ENCODE peak calls at places on chromosome X, in seven cellular contexts. V is PC-3, L is MM.1S, E is hepatocyte, R is OCI-LY7, H is GM23248, I is HCT116. D is an unnamed sample. For H3K4me1, the result is how much of the 10 kb centered on the place peaks cover.

GRCh38 chrX:17588303-17588702 is 149.0 kb upstream of the SCML1 start:
- DNase-seq in V (peak), L (no peak), E (no peak), R (no peak), H (no peak), I (no peak), D (no peak)

GRCh38 chrX:13076176-13076956 is 31.9 kb upstream of the FAM9C start:
- DNase-seq in V (peak), L (no peak), E (no peak), R (no peak), H (peak), I (no peak), D (no peak)

GRCh38 chrX:123340691-123341090 is 156.6 kb downstream of the GRIA3 start:
- DNase-seq in V (no peak), L (no peak), E (peak), R (no peak), H (peak), I (no peak), D (peak)

GRCh38 chrX:66498672-66499296 is 140.1 kb downstream of the EDA2R start:
- DNase-seq in V (no peak), L (no peak), E (peak), R (no peak), H (no peak), I (no peak), D (no peak)

GRCh38 chrX:132564026-132564425 is 75.2 kb upstream of the MBNL3 start:
- DNase-seq in V (no peak), L (no peak), E (no peak), R (no peak), H (peak), I (no peak), D (no peak)

GRCh38 chrX:1492421-1493012 is 39.8 kb upstream of the ASMTL start:
- DNase-seq in V (no peak), L (no peak), E (no peak), R (peak), H (no peak), I (no peak), D (no peak)

GRCh38 chrX:7261672-7262332 is 113.8 kb upstream of the PUDP start:
- DNase-seq in V (no peak), L (peak), E (no peak), R (peak), H (no peak), I (no peak), D (no peak)

GRCh38 chrX:107701493-107702121 is 73.3 kb downstream of the PRPS1 start:
- DNase-seq in V (no peak), L (no peak), E (no peak), R (peak), H (no peak), I (no peak), D (no peak)

GRCh38 chrX:18406531-18407266 is 18.7 kb upstream of the CDKL5 start:
- DNase-seq in V (peak), L (no peak), E (no peak), R (no peak), H (peak), I (no peak), D (no peak)

GRCh38 chrX:132488092-132488749 is 617 bp downstream of the MBNL3 start:
- DNase-seq in V (peak), L (peak), E (no peak), R (peak), H (peak), I (no peak), D (no peak)

GRCh38 chrX:1914606-1915365 is 299.9 kb downstream of the ASMT start:
- DNase-seq in V (no peak), L (no peak), E (no peak), R (no peak), H (no peak), I (no peak), D (no peak)

GRCh38 chrX:68462653-68463052 is 29.4 kb upstream of the OPHN1 start:
- DNase-seq in V (peak), L (peak), E (peak), R (peak), H (peak), I (peak), D (peak)

GRCh38 chrX:135327299-135327698 is 18.0 kb downstream of the ETDC start:
- DNase-seq in V (peak), L (no peak), E (no peak), R (no peak), H (peak), I (no peak), D (no peak)

GRCh38 chrX:71111141-71111843 is at the start of gene IL2RG:
- DNase-seq in V (peak), L (peak), E (peak), R (peak), H (no peak), I (no peak), D (no peak)

GRCh38 chrX:111881715-111882114 is 5.7 kb downstream of the TRPC5OS start:
- DNase-seq in V (no peak), L (no peak), E (no peak), R (no peak), H (no peak), I (no peak), D (no peak)

GRCh38 chrX:131763674-131764073 is 219.8 kb downstream of the OR13H1 start:
- DNase-seq in V (peak), L (peak), E (no peak), R (peak), H (peak), I (no peak), D (no peak)

GRCh38 chrX:14817559-14817958 is 55.3 kb downstream of the FANCB start:
- DNase-seq in V (no peak), L (no peak), E (no peak), R (no peak), H (no peak), I (no peak), D (no peak)

GRCh38 chrX:16786791-16787735 is 797 bp downstream of the TXLNG start:
- DNase-seq in V (peak), L (peak), E (peak), R (peak), H (peak), I (no peak), D (peak)

GRCh38 chrX:149682956-149683947 is 28.6 kb upstream of the MAGEA11 start:
- DNase-seq in V (peak), L (no peak), E (no peak), R (no peak), H (no peak), I (no peak), D (peak)

GRCh38 chrX:30307466-30307865 is 1.7 kb downstream of the NR0B1 start:
- DNase-seq in V (no peak), L (no peak), E (no peak), R (no peak), H (no peak), I (no peak), D (no peak)

GRCh38 chrX:30310429-30311206 is 1.4 kb upstream of the NR0B1 start:
- DNase-seq in V (no peak), L (no peak), E (no peak), R (no peak), H (no peak), I (no peak), D (no peak)

GRCh38 chrX:30308263-30309138 is 689 bp downstream of the NR0B1 start:
- DNase-seq in V (no peak), L (no peak), E (peak), R (no peak), H (peak), I (no peak), D (peak)

GRCh38 chrX:30312858-30313257 is 3.7 kb upstream of the NR0B1 start:
- DNase-seq in V (peak), L (no peak), E (no peak), R (no peak), H (no peak), I (no peak), D (no peak)

GRCh38 chrX:30309139-30309571 is at the start of gene NR0B1:
- DNase-seq in V (no peak), L (no peak), E (peak), R (no peak), H (peak), I (no peak), D (peak)
- TF ChIP-seq EZH2phosphoT487 in V (no peak), L (no peak), E (no peak), R (no peak), H (no peak), I (no peak), D (peak)

DNA sequence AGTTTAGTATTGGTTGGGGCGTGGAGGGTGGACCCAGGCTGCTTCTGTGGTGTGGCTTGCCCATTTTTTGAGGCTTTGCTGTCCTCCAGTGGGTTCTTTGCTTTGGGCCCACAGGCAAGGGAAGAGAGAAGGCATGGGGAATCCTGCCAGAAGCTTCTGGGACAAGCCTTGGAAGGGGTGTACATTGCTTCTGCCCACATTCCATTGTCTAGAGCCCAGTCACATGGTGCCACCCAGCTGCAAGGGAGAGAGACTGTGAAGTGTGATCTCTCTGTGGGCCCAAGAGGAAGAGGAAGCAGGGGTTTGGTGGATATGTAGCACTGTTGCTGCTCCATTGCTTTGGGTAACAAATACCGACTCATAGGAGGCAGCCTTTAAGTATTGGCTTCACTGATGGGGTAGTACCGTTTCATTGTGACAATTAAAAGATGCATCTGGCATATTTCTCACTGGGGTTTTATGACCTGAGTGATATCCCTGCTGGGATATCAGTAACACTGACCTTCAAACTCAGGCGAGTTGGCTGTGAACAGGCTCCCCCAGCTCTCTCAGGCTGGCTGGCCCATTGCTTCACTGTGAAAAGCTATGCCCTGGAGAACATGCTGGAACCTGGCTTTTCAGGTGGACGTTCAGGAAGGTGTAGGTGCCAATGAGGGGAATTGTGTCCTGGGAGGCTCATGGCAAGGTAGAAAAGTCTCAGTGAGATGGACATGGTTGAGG is 85.9 kb downstream of the CLDN34 start:
- DNase-seq in V (no peak), L (no peak), E (no peak), R (no peak), H (peak), I (no peak), D (no peak)
- H3K4me1 ChIP-seq in V (under half), L (under half), E (under half), R (under half), H (under half), I (under half), D (under half)

GRCh38 chrX:38154340-38154739 is 66.3 kb downstream of the SRPX start:
- DNase-seq in V (no peak), L (no peak), E (no peak), R (no peak), H (no peak), I (no peak), D (no peak)

GRCh38 chrX:38149016-38149415 is 71.7 kb downstream of the SRPX start:
- DNase-seq in V (no peak), L (no peak), E (no peak), R (no peak), H (no peak), I (no peak), D (no peak)

GRCh38 chrX:38154818-38155217 is 65.9 kb downstream of the SRPX start:
- DNase-seq in V (no peak), L (no peak), E (no peak), R (no peak), H (peak), I (no peak), D (no peak)

GRCh38 chrX:38150993-38151392 is 69.7 kb downstream of the SRPX start:
- DNase-seq in V (no peak), L (no peak), E (no peak), R (no peak), H (no peak), I (no peak), D (no peak)

GRCh38 chrX:38151426-38151825 is 69.2 kb downstream of the SRPX start:
- DNase-seq in V (no peak), L (no peak), E (no peak), R (no peak), H (peak), I (no peak), D (no peak)
- TF ChIP-seq EZH2phosphoT487 in V (no peak), L (no peak), E (no peak), R (no peak), H (no peak), I (no peak), D (no peak)

DNA sequence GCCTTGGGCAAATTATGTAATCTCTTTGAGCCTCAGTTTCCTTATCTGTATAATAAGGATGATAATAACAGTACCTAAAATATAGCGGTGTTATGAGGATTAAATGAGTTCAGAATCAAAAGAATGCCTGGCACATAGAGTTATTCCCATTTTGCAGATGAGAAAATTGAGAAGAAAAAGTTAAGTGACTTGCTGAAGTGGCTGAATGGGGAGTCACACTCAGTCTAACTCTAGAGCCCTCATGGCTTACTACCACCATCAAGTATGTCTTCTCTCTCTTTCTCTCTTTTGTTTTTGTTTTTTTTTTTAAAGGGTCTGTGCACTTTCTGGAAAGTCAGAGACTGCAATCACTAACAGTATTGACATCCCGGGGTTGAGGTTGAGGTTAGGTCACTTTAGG is 615 bp downstream of the CACNA1F start:
- DNase-seq in V (no peak), L (no peak), E (no peak), R (no peak), H (no peak), I (no peak), D (no peak)
- H3K4me1 ChIP-seq in V (under half), L (under half), E (under half), R (under half), H (under half), I (under half), D (under half)

GRCh38 chrX:9767375-9767774 is 1.7 kb upstream of the GPR143 start:
- DNase-seq in V (no peak), L (no peak), E (no peak), R (peak), H (no peak), I (no peak), D (no peak)
- TF ChIP-seq EZH2phosphoT487 in V (no peak), L (no peak), E (no peak), R (no peak), H (no peak), I (no peak), D (no peak)

GRCh38 chrX:40085714-40086113 is 12.0 kb downstream of the BCOR start:
- DNase-seq in V (no peak), L (no peak), E (no peak), R (no peak), H (no peak), I (no peak), D (no peak)

GRCh38 chrX:40083120-40083978 is 14.4 kb downstream of the BCOR start:
- DNase-seq in V (peak), L (no peak), E (peak), R (no peak), H (peak), I (no peak), D (peak)

GRCh38 chrX:40085086-40085551 is 12.6 kb downstream of the BCOR start:
- DNase-seq in V (peak), L (no peak), E (peak), R (no peak), H (peak), I (no peak), D (no peak)

GRCh38 chrX:40083979-40084359 is 13.8 kb downstream of the BCOR start:
- DNase-seq in V (no peak), L (no peak), E (no peak), R (no peak), H (no peak), I (no peak), D (no peak)

DNA sequence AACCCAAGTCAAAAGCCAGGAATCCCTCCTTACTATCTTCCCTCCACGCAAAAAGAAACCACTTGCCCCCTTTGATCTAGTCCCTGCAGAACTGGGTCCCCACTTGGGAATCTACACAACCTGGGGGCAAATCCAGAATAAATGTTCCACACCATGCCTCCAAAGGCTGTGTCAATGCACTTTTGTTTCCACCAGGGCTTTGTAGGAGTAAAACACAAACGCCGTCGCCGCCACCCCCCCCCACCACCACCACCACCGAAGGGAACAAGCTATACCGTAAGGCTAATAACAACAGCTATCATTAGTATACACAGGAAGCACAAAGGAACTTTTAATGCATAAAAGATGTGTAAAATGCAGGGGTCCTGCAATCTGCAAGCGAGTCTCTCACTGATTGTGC is 13.3 kb downstream of the BCOR start:
- DNase-seq in V (no peak), L (no peak), E (no peak), R (no peak), H (no peak), I (no peak), D (no peak)
- H3K4me1 ChIP-seq in V (under half), L (under half), E (half or more), R (half or more), H (under half), I (under half), D (half or more)

DNA sequence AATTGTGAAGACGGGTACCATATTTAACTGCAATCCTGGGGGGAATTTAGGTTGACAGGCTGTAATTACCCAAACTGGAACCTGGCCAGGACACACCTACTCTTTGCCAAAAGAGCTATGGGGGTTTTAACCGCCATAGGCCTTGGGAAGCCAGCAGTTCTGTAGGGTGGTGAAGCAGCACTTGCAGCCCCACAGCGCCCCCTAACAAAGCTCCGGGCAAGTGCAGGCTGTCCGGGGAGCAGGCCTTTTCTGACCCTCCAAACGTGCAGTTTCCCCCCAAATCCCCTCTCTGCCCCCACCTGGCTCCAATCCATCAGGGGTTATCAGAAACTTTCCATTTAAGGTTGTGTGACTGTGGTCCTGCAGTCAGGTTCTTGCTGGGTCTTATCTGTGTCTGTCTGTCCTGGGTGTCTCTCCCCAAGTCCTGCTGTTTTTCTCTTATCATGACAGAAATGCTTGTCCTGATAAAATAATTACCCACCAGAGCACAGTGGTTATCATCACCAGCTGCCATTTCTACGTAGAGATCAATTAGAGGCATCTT is 350.9 kb downstream of the MID1IP1 start:
- DNase-seq in V (peak), L (no peak), E (peak), R (peak), H (peak), I (no peak), D (peak)
- TF ChIP-seq EZH2phosphoT487 in V (no peak), L (no peak), E (no peak), R (no peak), H (no peak), I (no peak), D (no peak)

DNA sequence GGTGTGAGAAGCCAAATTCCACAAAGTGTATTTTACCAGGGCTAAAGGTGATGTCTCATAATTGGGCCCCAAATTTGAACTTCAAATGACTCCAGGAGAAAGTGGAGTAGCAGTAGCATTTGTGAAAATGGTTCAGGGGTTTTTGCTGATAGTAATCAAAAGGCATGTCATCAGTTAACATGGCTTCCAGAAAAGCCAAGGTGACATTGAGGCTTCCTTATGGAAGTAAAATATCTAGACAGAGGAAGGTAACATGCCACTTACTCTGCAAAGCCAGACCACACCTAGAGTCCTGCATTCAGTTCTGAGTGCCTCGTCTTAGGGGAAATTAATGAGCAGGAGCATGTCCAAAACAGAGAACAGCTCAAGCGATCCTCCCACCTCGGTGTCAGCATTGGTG is 2.2 kb upstream of the RPL36A start:
- DNase-seq in V (no peak), L (no peak), E (no peak), R (no peak), H (no peak), I (no peak), D (no peak)
- H3K4me1 ChIP-seq in V (under half), L (under half), E (under half), R (half or more), H (under half), I (under half), D (under half)